ENCODE peak calls at places on chromosomes 11 and 22, in four cellular contexts. One of them, this sample, is unnamed.

GRCh38 chr11:109016724-109017123 is 351.9 kb downstream of the DDX10 start:
- DNase-seq in K562: no peak
- DNase-seq in HL-60: no peak
- DNase-seq in GM12878: no peak
- DNase-seq in this sample: no peak

GRCh38 chr22:23452231-23453010 is 127.7 kb downstream of the IGLL1 start:
- DNase-seq in HL-60: no peak
- DNase-seq in K562: no peak
- DNase-seq in GM12878: no peak
- DNase-seq in this sample: no peak

GRCh38 chr11:76667271-76667818 is 3.2 kb downstream of the LRRC32 start:
- DNase-seq in K562: no peak
- DNase-seq in HL-60: no peak
- DNase-seq in GM12878: no peak
- DNase-seq in this sample: no peak

GRCh38 chr11:2420502-2421225 is 20.1 kb downstream of the TSSC4 start:
- DNase-seq in HL-60: no peak
- DNase-seq in GM12878: no peak
- DNase-seq in K562: peak
- DNase-seq in this sample: peak

GRCh38 chr11:772429-773390 is 4.6 kb downstream of the GATD1 start:
- DNase-seq in GM12878: no peak
- DNase-seq in HL-60: no peak
- DNase-seq in K562: no peak
- DNase-seq in this sample: no peak

GRCh38 chr11:103946793-103947565 is 89.5 kb upstream of the DDI1 start:
- DNase-seq in HL-60: no peak
- DNase-seq in GM12878: no peak
- DNase-seq in K562: no peak
- DNase-seq in this sample: no peak

GRCh38 chr11:78801161-78801884 is 226.7 kb upstream of the NARS2 start:
- DNase-seq in HL-60: peak
- DNase-seq in GM12878: no peak
- DNase-seq in K562: no peak
- DNase-seq in this sample: no peak

GRCh38 chr11:66421492-66422205 is 814 bp downstream of the NPAS4 start:
- DNase-seq in GM12878: peak
- DNase-seq in HL-60: peak
- DNase-seq in K562: peak
- DNase-seq in this sample: peak

GRCh38 chr11:73469401-73469800 is 93.2 kb downstream of the RELT start:
- DNase-seq in GM12878: no peak
- DNase-seq in HL-60: no peak
- DNase-seq in K562: peak
- DNase-seq in this sample: no peak

GRCh38 chr22:21032037-21032842 is at the start of gene SLC7A4:
- DNase-seq in GM12878: no peak
- DNase-seq in K562: peak
- DNase-seq in HL-60: no peak
- DNase-seq in this sample: no peak

GRCh38 chr22:38304526-38304925 is 12.7 kb downstream of the CSNK1E start:
- DNase-seq in HL-60: no peak
- DNase-seq in K562: no peak
- DNase-seq in GM12878: no peak
- DNase-seq in this sample: no peak

GRCh38 chr22:41286639-41287091 is 678 bp upstream of the RANGAP1 start:
- DNase-seq in K562: no peak
- DNase-seq in GM12878: peak
- DNase-seq in HL-60: peak
- DNase-seq in this sample: no peak

GRCh38 chr22:19832476-19833108 is 22.1 kb downstream of the GNB1L start:
- DNase-seq in HL-60: no peak
- DNase-seq in GM12878: no peak
- DNase-seq in K562: no peak
- DNase-seq in this sample: no peak

GRCh38 chr11:13118691-13119090 is 109.6 kb downstream of the RASSF10 start:
- DNase-seq in HL-60: no peak
- DNase-seq in GM12878: no peak
- DNase-seq in K562: no peak
- DNase-seq in this sample: no peak

GRCh38 chr11:1113405-1114201 is 38.9 kb downstream of the MUC2 start:
- DNase-seq in HL-60: no peak
- DNase-seq in K562: peak
- DNase-seq in GM12878: no peak
- DNase-seq in this sample: no peak

GRCh38 chr22:32926600-32926999 is 125.1 kb downstream of the TIMP3 start:
- DNase-seq in K562: peak
- DNase-seq in GM12878: no peak
- DNase-seq in HL-60: no peak
- DNase-seq in this sample: no peak

GRCh38 chr11:110087820-110088534 is 5.2 kb upstream of the ZC3H12C start:
- DNase-seq in GM12878: no peak
- DNase-seq in HL-60: no peak
- DNase-seq in K562: no peak
- DNase-seq in this sample: no peak

GRCh38 chr11:100719362-100719761 is 32.3 kb downstream of the ARHGAP42 start:
- DNase-seq in K562: no peak
- DNase-seq in GM12878: no peak
- DNase-seq in HL-60: no peak
- DNase-seq in this sample: no peak

GRCh38 chr22:22593964-22594656 is 35.0 kb upstream of the PRAME start:
- DNase-seq in K562: peak
- DNase-seq in HL-60: no peak
- DNase-seq in GM12878: no peak
- DNase-seq in this sample: peak

GRCh38 chr11:10777806-10778205 is 26.8 kb downstream of the CTR9 start:
- DNase-seq in HL-60: no peak
- DNase-seq in K562: no peak
- DNase-seq in GM12878: no peak
- DNase-seq in this sample: no peak

GRCh38 chr22:38454011-38454360 is 1.0 kb downstream of the KCNJ4 start:
- DNase-seq in GM12878: no peak
- DNase-seq in K562: no peak
- DNase-seq in HL-60: no peak
- DNase-seq in this sample: no peak

GRCh38 chr11:107682182-107682971 is 29.5 kb downstream of the SLN start:
- DNase-seq in K562: no peak
- DNase-seq in GM12878: no peak
- DNase-seq in HL-60: no peak
- DNase-seq in this sample: no peak

GRCh38 chr22:22948651-22949611 is 61.3 kb downstream of the IGLL5 start:
- DNase-seq in GM12878: no peak
- DNase-seq in HL-60: no peak
- DNase-seq in K562: no peak
- DNase-seq in this sample: no peak

GRCh38 chr11:118912742-118913410 is 12.8 kb downstream of the BCL9L start:
- DNase-seq in GM12878: peak
- DNase-seq in K562: no peak
- DNase-seq in HL-60: no peak
- DNase-seq in this sample: no peak

GRCh38 chr22:28855355-28856094 is 27.8 kb upstream of the ZNRF3 start:
- DNase-seq in GM12878: peak
- DNase-seq in HL-60: peak
- DNase-seq in K562: peak
- DNase-seq in this sample: peak

GRCh38 chr22:49541451-49542230 is 286.0 kb downstream of the BRD1 start:
- DNase-seq in HL-60: no peak
- DNase-seq in GM12878: no peak
- DNase-seq in K562: no peak
- DNase-seq in this sample: no peak

GRCh38 chr11:9577551-9577950 is 4.1 kb downstream of the WEE1 start:
- DNase-seq in GM12878: no peak
- DNase-seq in HL-60: no peak
- DNase-seq in K562: no peak
- DNase-seq in this sample: no peak

GRCh38 chr22:19875531-19876313 is 21.0 kb upstream of the GNB1L start:
- DNase-seq in HL-60: no peak
- DNase-seq in K562: peak
- DNase-seq in GM12878: no peak
- DNase-seq in this sample: peak

GRCh38 chr22:19111140-19111539 is 11.1 kb downstream of the DGCR2 start:
- DNase-seq in K562: no peak
- DNase-seq in GM12878: no peak
- DNase-seq in HL-60: no peak
- DNase-seq in this sample: no peak

GRCh38 chr11:10749476-10749875 is 1.6 kb upstream of the CTR9 start:
- DNase-seq in HL-60: no peak
- DNase-seq in K562: no peak
- DNase-seq in GM12878: no peak
- DNase-seq in this sample: no peak

GRCh38 chr11:128422576-128423370 is 164.6 kb downstream of the ETS1 start:
- DNase-seq in GM12878: no peak
- DNase-seq in K562: no peak
- DNase-seq in HL-60: no peak
- DNase-seq in this sample: no peak

GRCh38 chr22:30305519-30305905 is 16.2 kb upstream of the CASTOR1 start:
- DNase-seq in HL-60: no peak
- DNase-seq in K562: no peak
- DNase-seq in GM12878: peak
- DNase-seq in this sample: peak
- TF ChIP-seq POLR2AphosphoS5 in HL-60: no peak
- TF ChIP-seq POLR2AphosphoS5 in K562: no peak
- TF ChIP-seq POLR2AphosphoS5 in GM12878: peak
- TF ChIP-seq POLR2AphosphoS5 in this sample: no peak

GRCh38 chr11:82960779-82961143 is 59.2 kb downstream of the DDIAS start:
- DNase-seq in HL-60: no peak
- DNase-seq in GM12878: no peak
- DNase-seq in K562: no peak
- DNase-seq in this sample: no peak
- TF ChIP-seq SPI1 in HL-60: no peak
- TF ChIP-seq SPI1 in GM12878: no peak
- TF ChIP-seq SPI1 in K562: no peak
- TF ChIP-seq SPI1 in this sample: no peak

GRCh38 chr11:64764753-64765152 is 5.0 kb upstream of the PYGM start:
- DNase-seq in K562: no peak
- DNase-seq in HL-60: no peak
- DNase-seq in GM12878: no peak
- DNase-seq in this sample: no peak

GRCh38 chr11:64765841-64766682 is 6.3 kb upstream of the PYGM start:
- DNase-seq in HL-60: no peak
- DNase-seq in K562: no peak
- DNase-seq in GM12878: no peak
- DNase-seq in this sample: no peak

GRCh38 chr11:64766881-64767280 is 7.1 kb upstream of the PYGM start:
- DNase-seq in HL-60: no peak
- DNase-seq in K562: no peak
- DNase-seq in GM12878: no peak
- DNase-seq in this sample: no peak

GRCh38 chr11:64763804-64764611 is 4.2 kb upstream of the PYGM start:
- DNase-seq in HL-60: no peak
- DNase-seq in GM12878: no peak
- DNase-seq in K562: no peak
- DNase-seq in this sample: no peak

DNA sequence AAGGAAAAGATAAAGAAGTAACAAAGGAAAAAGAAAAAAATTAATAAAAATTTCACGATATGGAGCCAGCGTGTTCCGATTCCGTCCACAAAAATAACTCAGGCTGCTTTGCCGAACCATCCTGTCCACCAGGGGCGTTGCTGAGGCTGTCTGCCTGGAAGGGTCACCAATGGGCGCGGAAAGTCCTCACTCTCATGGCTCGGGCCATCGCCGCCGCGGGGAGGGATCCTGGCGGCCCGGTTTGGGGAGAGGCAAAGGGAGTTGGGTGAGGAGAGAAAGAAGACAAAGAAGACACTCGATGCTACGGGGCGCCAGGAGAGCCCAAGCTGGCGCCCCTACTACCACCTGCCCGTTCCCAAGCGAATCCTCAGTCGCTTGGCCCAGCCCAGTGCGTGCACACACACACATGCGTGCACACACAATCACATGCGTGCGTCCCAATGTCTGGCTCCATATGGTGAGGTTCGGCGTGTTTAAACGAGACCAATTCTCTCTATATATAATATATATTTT is 5.6 kb upstream of the PYGM start:
- DNase-seq in GM12878: no peak
- DNase-seq in K562: no peak
- DNase-seq in HL-60: no peak
- DNase-seq in this sample: no peak
- TF ChIP-seq POLR2AphosphoS5 in GM12878: peak
- TF ChIP-seq POLR2AphosphoS5 in K562: no peak
- TF ChIP-seq POLR2AphosphoS5 in HL-60: peak
- TF ChIP-seq POLR2AphosphoS5 in this sample: peak

GRCh38 chr11:69007978-69008381 is 5.1 kb downstream of the MRGPRF start:
- DNase-seq in HL-60: no peak
- DNase-seq in K562: no peak
- DNase-seq in GM12878: no peak
- DNase-seq in this sample: no peak
- TF ChIP-seq SPI1 in HL-60: no peak
- TF ChIP-seq SPI1 in K562: no peak
- TF ChIP-seq SPI1 in GM12878: no peak
- TF ChIP-seq SPI1 in this sample: no peak

GRCh38 chr22:44143117-44143495 is 37.6 kb upstream of the PARVG start:
- DNase-seq in GM12878: no peak
- DNase-seq in HL-60: no peak
- DNase-seq in K562: no peak
- DNase-seq in this sample: no peak
- TF ChIP-seq POLR2AphosphoS5 in GM12878: no peak
- TF ChIP-seq POLR2AphosphoS5 in HL-60: no peak
- TF ChIP-seq POLR2AphosphoS5 in K562: no peak
- TF ChIP-seq POLR2AphosphoS5 in this sample: no peak

This sample was measured in GM12891.